ENCODE peak calls at places on chromosomes 13 and 19, in four cellular contexts. J is cardiac muscle cell, C is BJ, K is GM23338. D is an unnamed sample.

GRCh38 chr13:86174632-86175031 is 375.4 kb upstream of the SLITRK6 start:
- DNase-seq in J (no peak), C (no peak), K (peak), D (no peak)

GRCh38 chr13:98089246-98089645 is 53.6 kb upstream of the FARP1 start:
- DNase-seq in J (peak), C (no peak), K (no peak), D (no peak)

GRCh38 chr19:24140099-24140498 is 53.1 kb downstream of the ZNF254 start:
- DNase-seq in J (peak), C (peak), K (no peak), D (no peak)

GRCh38 chr13:27605099-27605498 is 15.2 kb downstream of the LNX2 start:
- DNase-seq in J (no peak), C (no peak), K (no peak), D (no peak)

GRCh38 chr13:66518068-66518467 is 712.1 kb downstream of the PCDH9 start:
- DNase-seq in J (no peak), C (no peak), K (peak), D (no peak)

GRCh38 chr19:6278051-6278450 is 1.7 kb downstream of the MLLT1 start:
- DNase-seq in J (no peak), C (no peak), K (no peak), D (no peak)

GRCh38 chr13:44974056-44974798 is 15.0 kb downstream of the NUFIP1 start:
- DNase-seq in J (peak), C (no peak), K (no peak), D (no peak)

GRCh38 chr13:84339456-84339855 is 457.2 kb upstream of the SLITRK1 start:
- DNase-seq in J (no peak), C (no peak), K (no peak), D (no peak)

GRCh38 chr13:113291997-113292862 is 4.8 kb upstream of the LAMP1 start:
- DNase-seq in J (peak), C (no peak), K (peak), D (no peak)

GRCh38 chr19:5934002-5934401 is 19.9 kb downstream of the CAPS start:
- DNase-seq in J (no peak), C (no peak), K (no peak), D (no peak)

GRCh38 chr19:48239120-48239519 is 16.6 kb downstream of the CARD8 start:
- DNase-seq in J (no peak), C (no peak), K (no peak), D (no peak)

GRCh38 chr19:50817941-50818858 is 5.4 kb downstream of the KLK1 start:
- DNase-seq in J (peak), C (no peak), K (peak), D (no peak)

GRCh38 chr13:107242138-107242537 is 674.2 kb upstream of the ARGLU1 start:
- DNase-seq in J (no peak), C (no peak), K (no peak), D (no peak)

GRCh38 chr13:41767801-41768200 is 193.1 kb downstream of the VWA8 start:
- DNase-seq in J (peak), C (no peak), K (no peak), D (no peak)

GRCh38 chr19:14479985-14480694 is 5.0 kb upstream of the PTGER1 start:
- DNase-seq in J (peak), C (no peak), K (peak), D (no peak)

GRCh38 chr13:21529102-21529893 is 70.2 kb upstream of the ZDHHC20 start:
- DNase-seq in J (no peak), C (no peak), K (no peak), D (no peak)

GRCh38 chr13:112928020-112928931 is 40.7 kb upstream of the MCF2L start:
- DNase-seq in J (peak), C (no peak), K (no peak), D (no peak)

GRCh38 chr19:50050406-50051223 is 24.8 kb downstream of the ZNF473 start:
- DNase-seq in J (peak), C (peak), K (peak), D (peak)

GRCh38 chr13:53069800-53070199 is 41.2 kb downstream of the OLFM4 start:
- DNase-seq in J (no peak), C (no peak), K (no peak), D (no peak)

GRCh38 chr13:30934381-30934780 is 1.9 kb downstream of the TEX26 start:
- DNase-seq in J (no peak), C (no peak), K (peak), D (no peak)

GRCh38 chr19:47271949-47272348 is 2.7 kb upstream of the INAFM1 start:
- DNase-seq in J (no peak), C (no peak), K (no peak), D (no peak)

GRCh38 chr13:45536224-45536623 is 71.5 kb downstream of the COG3 start:
- DNase-seq in J (no peak), C (no peak), K (no peak), D (no peak)

GRCh38 chr13:38141792-38142191 is 207.9 kb upstream of the UFM1 start:
- DNase-seq in J (peak), C (no peak), K (no peak), D (no peak)

GRCh38 chr13:86085890-86086289 is 286.7 kb upstream of the SLITRK6 start:
- DNase-seq in J (no peak), C (no peak), K (no peak), D (no peak)

GRCh38 chr13:110323172-110323851 is 16.2 kb downstream of the COL4A2 start:
- DNase-seq in J (no peak), C (peak), K (peak), D (no peak)

GRCh38 chr19:33374406-33374703 is 846 bp downstream of the CEBPG start:
- DNase-seq in J (no peak), C (no peak), K (no peak), D (no peak)

GRCh38 chr19:49894011-49894664 is 2.5 kb downstream of the IL4I1 start:
- DNase-seq in J (no peak), C (no peak), K (no peak), D (no peak)

GRCh38 chr13:113837554-113838355 is 26.1 kb downstream of the GAS6 start:
- DNase-seq in J (peak), C (peak), K (no peak), D (peak)

GRCh38 chr13:27379694-27380596 is 44.5 kb upstream of the GTF3A start:
- DNase-seq in J (peak), C (no peak), K (peak), D (peak)

GRCh38 chr19:11405846-11406643 is 13.1 kb downstream of the RGL3 start:
- DNase-seq in J (peak), C (no peak), K (peak), D (no peak)
- TF ChIP-seq CTCF in J (peak), C (peak), K (peak), D (peak)

DNA sequence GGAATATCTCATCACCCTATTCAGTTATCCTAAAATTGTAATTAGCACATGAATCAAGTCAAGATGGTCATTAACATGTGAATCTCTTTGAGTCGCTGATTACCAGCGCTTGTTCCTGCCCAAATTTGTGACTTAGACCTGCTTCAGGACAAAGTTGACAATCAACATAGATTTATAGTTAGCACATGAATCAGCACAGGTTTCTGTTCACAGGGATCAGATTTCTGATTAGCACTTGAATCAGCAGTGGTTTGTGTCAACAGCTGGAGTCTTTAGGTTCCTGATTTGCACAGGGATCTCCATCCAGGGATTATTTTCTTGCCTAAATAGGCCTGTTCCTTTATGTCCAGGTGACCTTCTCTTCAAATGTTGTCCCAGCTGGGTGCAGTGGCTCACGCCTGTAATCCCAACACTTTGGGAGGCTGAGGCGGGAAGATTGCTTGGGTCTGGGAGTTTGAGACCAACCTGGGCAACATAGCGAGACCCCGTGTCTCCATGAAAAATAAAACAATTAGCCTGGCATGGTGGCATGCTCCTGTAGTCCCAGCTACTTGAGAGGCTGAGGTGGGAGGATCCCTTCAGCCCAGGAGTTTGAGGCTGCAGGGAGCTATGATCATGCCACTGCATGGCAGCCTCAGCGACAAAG is 3.8 kb upstream of the LRFN3 start:
- DNase-seq in J (no peak), C (no peak), K (peak), D (no peak)
- H3K4me3 ChIP-seq in J (no peak), C (no peak), K (peak), D (no peak)

GRCh38 chr13:39249971-39250370 is 211.7 kb downstream of the NHLRC3 start:
- DNase-seq in J (no peak), C (no peak), K (no peak), D (no peak)
- TF ChIP-seq CTCF in J (no peak), C (no peak), K (no peak), D (no peak)

DNA sequence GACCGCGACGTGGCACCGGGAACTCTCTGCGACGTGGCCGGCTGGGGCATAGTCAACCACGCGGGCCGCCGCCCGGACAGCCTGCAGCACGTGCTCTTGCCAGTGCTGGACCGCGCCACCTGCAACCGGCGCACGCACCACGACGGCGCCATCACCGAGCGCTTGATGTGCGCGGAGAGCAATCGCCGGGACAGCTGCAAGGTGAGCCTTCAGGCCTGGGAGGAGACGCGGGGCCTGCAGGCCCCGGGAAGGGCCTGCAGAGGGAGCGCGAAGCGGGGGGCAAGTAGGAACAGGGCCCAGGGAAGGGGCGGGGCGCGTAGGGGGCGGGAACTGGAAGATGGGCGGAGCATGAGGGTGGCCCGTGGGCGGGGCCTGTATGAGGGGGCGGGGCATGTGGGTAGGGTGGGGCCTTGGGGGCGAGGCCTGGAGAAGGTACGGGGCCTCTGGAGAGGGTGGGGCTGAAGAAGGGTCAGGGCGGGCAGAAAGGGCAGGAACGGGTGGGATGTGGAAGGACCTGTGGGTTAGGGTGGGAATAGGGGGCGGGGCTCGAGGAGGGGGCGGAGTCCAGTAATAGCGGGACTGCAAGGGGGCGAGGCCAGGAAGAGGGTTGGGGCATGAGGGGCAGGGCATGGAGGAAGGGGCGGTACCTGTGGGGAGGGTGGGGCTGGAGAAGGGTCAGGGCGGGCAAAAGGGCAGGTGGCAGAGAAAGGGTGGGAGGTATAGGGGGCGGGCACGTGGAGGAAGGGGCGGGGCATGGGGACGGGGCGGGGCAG is 2.5 kb downstream of the CFD start:
- DNase-seq in J (no peak), C (no peak), K (peak), D (no peak)
- H3K4me3 ChIP-seq in J (no peak), C (no peak), K (peak), D (no peak)

D was measured in uterus.